ENCODE peak calls at places on chromosomes 7 and 10, in nine cellular contexts. One of them, this sample, is unnamed.

GRCh38 chr7:2474813-2475677 is 1.2 kb downstream of the GRIFIN start:
- DNase-seq in Panc1: no peak
- DNase-seq in cardiac muscle cell: no peak
- DNase-seq in Peyer's patch: no peak
- DNase-seq in right atrium auricular region: no peak
- DNase-seq in foreskin keratinocyte: no peak
- DNase-seq in Calu3: no peak
- DNase-seq in RWPE1: no peak
- DNase-seq in AG04450: no peak
- DNase-seq in this sample: no peak

GRCh38 chr10:85061401-85061800 is 733.0 kb downstream of the CCSER2 start:
- DNase-seq in Panc1: no peak
- DNase-seq in foreskin keratinocyte: no peak
- DNase-seq in cardiac muscle cell: no peak
- DNase-seq in Peyer's patch: no peak
- DNase-seq in AG04450: no peak
- DNase-seq in right atrium auricular region: no peak
- DNase-seq in RWPE1: no peak
- DNase-seq in Calu3: no peak
- DNase-seq in this sample: no peak

GRCh38 chr7:74332373-74333176 is 43.4 kb downstream of the CLIP2 start:
- DNase-seq in foreskin keratinocyte: no peak
- DNase-seq in right atrium auricular region: no peak
- DNase-seq in RWPE1: no peak
- DNase-seq in Panc1: no peak
- DNase-seq in Peyer's patch: no peak
- DNase-seq in cardiac muscle cell: no peak
- DNase-seq in AG04450: no peak
- DNase-seq in Calu3: no peak
- DNase-seq in this sample: no peak

GRCh38 chr10:89805599-89806013 is 104.2 kb downstream of the KIF20B start:
- DNase-seq in cardiac muscle cell: no peak
- DNase-seq in RWPE1: no peak
- DNase-seq in Calu3: no peak
- DNase-seq in right atrium auricular region: no peak
- DNase-seq in foreskin keratinocyte: no peak
- DNase-seq in Peyer's patch: no peak
- DNase-seq in Panc1: no peak
- DNase-seq in AG04450: no peak
- DNase-seq in this sample: no peak

GRCh38 chr7:144526912-144527610 is 123.6 kb upstream of the NOBOX start:
- DNase-seq in Panc1: no peak
- DNase-seq in Peyer's patch: no peak
- DNase-seq in foreskin keratinocyte: no peak
- DNase-seq in Calu3: no peak
- DNase-seq in cardiac muscle cell: no peak
- DNase-seq in AG04450: no peak
- DNase-seq in right atrium auricular region: no peak
- DNase-seq in RWPE1: no peak
- DNase-seq in this sample: no peak

GRCh38 chr7:99308461-99309074 is 17.1 kb upstream of the ARPC1A start:
- DNase-seq in foreskin keratinocyte: peak; percentile 80
- DNase-seq in Panc1: no peak
- DNase-seq in cardiac muscle cell: no peak
- DNase-seq in RWPE1: peak; percentile 41
- DNase-seq in Calu3: no peak
- DNase-seq in Peyer's patch: no peak
- DNase-seq in AG04450: no peak
- DNase-seq in right atrium auricular region: no peak
- DNase-seq in this sample: no peak

GRCh38 chr7:108055541-108056135 is 52.7 kb upstream of the LAMB1 start:
- DNase-seq in right atrium auricular region: no peak
- DNase-seq in Peyer's patch: no peak
- DNase-seq in RWPE1: no peak
- DNase-seq in AG04450: no peak
- DNase-seq in cardiac muscle cell: no peak
- DNase-seq in Calu3: no peak
- DNase-seq in foreskin keratinocyte: no peak
- DNase-seq in Panc1: no peak
- DNase-seq in this sample: no peak

GRCh38 chr10:521844-522243 is 167.6 kb downstream of the DIP2C start:
- DNase-seq in RWPE1: no peak
- DNase-seq in Peyer's patch: no peak
- DNase-seq in Panc1: no peak
- DNase-seq in right atrium auricular region: no peak
- DNase-seq in cardiac muscle cell: no peak
- DNase-seq in AG04450: no peak
- DNase-seq in Calu3: no peak
- DNase-seq in foreskin keratinocyte: no peak
- DNase-seq in this sample: no peak

GRCh38 chr7:34430456-34430855 is 227.6 kb upstream of the NPSR1 start:
- DNase-seq in cardiac muscle cell: peak; percentile 93
- DNase-seq in AG04450: no peak
- DNase-seq in Peyer's patch: no peak
- DNase-seq in Calu3: peak; percentile 83
- DNase-seq in Panc1: no peak
- DNase-seq in RWPE1: peak; percentile 54
- DNase-seq in foreskin keratinocyte: peak; percentile 61
- DNase-seq in right atrium auricular region: no peak
- DNase-seq in this sample: peak; percentile 2

GRCh38 chr10:91316486-91316885 is 93.7 kb upstream of the HECTD2 start:
- DNase-seq in foreskin keratinocyte: no peak
- DNase-seq in Panc1: no peak
- DNase-seq in Peyer's patch: no peak
- DNase-seq in cardiac muscle cell: peak; percentile 63
- DNase-seq in Calu3: no peak
- DNase-seq in right atrium auricular region: no peak
- DNase-seq in AG04450: no peak
- DNase-seq in RWPE1: no peak
- DNase-seq in this sample: no peak

GRCh38 chr10:15262036-15262713 is 93.7 kb upstream of the NMT2 start:
- DNase-seq in RWPE1: peak; percentile 20
- DNase-seq in Calu3: peak; percentile 35
- DNase-seq in AG04450: no peak
- DNase-seq in cardiac muscle cell: peak; percentile 57
- DNase-seq in foreskin keratinocyte: no peak
- DNase-seq in Peyer's patch: no peak
- DNase-seq in Panc1: no peak
- DNase-seq in right atrium auricular region: peak; percentile 64
- DNase-seq in this sample: no peak
- TF ChIP-seq CTCF in RWPE1: no peak
- TF ChIP-seq CTCF in Calu3: peak; percentile 34
- TF ChIP-seq CTCF in AG04450: peak; percentile 48
- TF ChIP-seq CTCF in cardiac muscle cell: peak; percentile 40
- TF ChIP-seq CTCF in foreskin keratinocyte: peak; percentile 41
- TF ChIP-seq CTCF in Peyer's patch: peak; percentile 50
- TF ChIP-seq CTCF in Panc1: peak; percentile 32
- TF ChIP-seq CTCF in right atrium auricular region: peak; percentile 60
- TF ChIP-seq CTCF in this sample: no peak

GRCh38 chr7:157358041-157358752 is 21.4 kb downstream of the DNAJB6 start:
- DNase-seq in AG04450: no peak
- DNase-seq in right atrium auricular region: no peak
- DNase-seq in foreskin keratinocyte: peak; percentile 29
- DNase-seq in RWPE1: no peak
- DNase-seq in Calu3: no peak
- DNase-seq in Panc1: no peak
- DNase-seq in Peyer's patch: no peak
- DNase-seq in cardiac muscle cell: no peak
- DNase-seq in this sample: no peak

GRCh38 chr7:157360483-157361025 is 23.8 kb downstream of the DNAJB6 start:
- DNase-seq in right atrium auricular region: no peak
- DNase-seq in RWPE1: no peak
- DNase-seq in cardiac muscle cell: no peak
- DNase-seq in Calu3: no peak
- DNase-seq in foreskin keratinocyte: no peak
- DNase-seq in Panc1: no peak
- DNase-seq in Peyer's patch: peak; percentile 25
- DNase-seq in AG04450: no peak
- DNase-seq in this sample: no peak

GRCh38 chr7:157357129-157358040 is 20.6 kb downstream of the DNAJB6 start:
- DNase-seq in right atrium auricular region: no peak
- DNase-seq in Calu3: no peak
- DNase-seq in Panc1: no peak
- DNase-seq in AG04450: no peak
- DNase-seq in Peyer's patch: no peak
- DNase-seq in cardiac muscle cell: no peak
- DNase-seq in foreskin keratinocyte: no peak
- DNase-seq in RWPE1: no peak
- DNase-seq in this sample: no peak

GRCh38 chr7:157359581-157359980 is 22.8 kb downstream of the DNAJB6 start:
- DNase-seq in foreskin keratinocyte: no peak
- DNase-seq in right atrium auricular region: no peak
- DNase-seq in cardiac muscle cell: no peak
- DNase-seq in RWPE1: no peak
- DNase-seq in AG04450: no peak
- DNase-seq in Panc1: no peak
- DNase-seq in Calu3: no peak
- DNase-seq in Peyer's patch: peak; percentile 14
- DNase-seq in this sample: no peak

DNA sequence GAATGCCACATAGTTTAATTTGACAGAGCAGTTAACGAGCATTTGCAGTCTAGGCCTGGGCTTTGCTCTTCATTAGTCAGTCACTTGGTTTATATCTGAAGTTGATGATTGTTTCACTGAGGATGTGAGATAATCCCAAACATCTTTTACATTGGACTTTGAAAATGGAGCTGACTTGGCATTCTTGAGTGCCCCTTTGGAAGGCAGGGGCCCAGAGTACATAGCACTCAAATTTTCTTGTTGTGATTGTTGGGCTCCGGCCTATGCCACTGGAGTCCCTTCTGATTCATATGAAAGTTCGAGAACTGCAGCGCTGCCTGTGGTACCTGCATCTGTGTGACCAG is 21.9 kb downstream of the DNAJB6 start:
- DNase-seq in Peyer's patch: peak; percentile 17
- DNase-seq in foreskin keratinocyte: no peak
- DNase-seq in Calu3: no peak
- DNase-seq in Panc1: no peak
- DNase-seq in right atrium auricular region: no peak
- DNase-seq in cardiac muscle cell: no peak
- DNase-seq in AG04450: no peak
- DNase-seq in RWPE1: no peak
- DNase-seq in this sample: no peak
- TF ChIP-seq CTCF in Peyer's patch: no peak
- TF ChIP-seq CTCF in foreskin keratinocyte: no peak
- TF ChIP-seq CTCF in Calu3: no peak
- TF ChIP-seq CTCF in Panc1: no peak
- TF ChIP-seq CTCF in right atrium auricular region: no peak
- TF ChIP-seq CTCF in cardiac muscle cell: no peak
- TF ChIP-seq CTCF in AG04450: no peak
- TF ChIP-seq CTCF in RWPE1: no peak
- TF ChIP-seq CTCF in this sample: no peak

GRCh38 chr7:159032310-159032709 is 112.4 kb downstream of the VIPR2 start:
- DNase-seq in cardiac muscle cell: no peak
- DNase-seq in RWPE1: no peak
- DNase-seq in right atrium auricular region: peak; percentile 60
- DNase-seq in Panc1: no peak
- DNase-seq in AG04450: no peak
- DNase-seq in Peyer's patch: peak; percentile 45
- DNase-seq in foreskin keratinocyte: no peak
- DNase-seq in Calu3: no peak
- DNase-seq in this sample: no peak

GRCh38 chr7:159028456-159029401 is 115.9 kb downstream of the VIPR2 start:
- DNase-seq in AG04450: no peak
- DNase-seq in Panc1: no peak
- DNase-seq in Calu3: no peak
- DNase-seq in cardiac muscle cell: no peak
- DNase-seq in Peyer's patch: peak; percentile 37
- DNase-seq in RWPE1: no peak
- DNase-seq in right atrium auricular region: peak; percentile 52
- DNase-seq in foreskin keratinocyte: no peak
- DNase-seq in this sample: no peak

GRCh38 chr7:159031135-159031701 is 113.4 kb downstream of the VIPR2 start:
- DNase-seq in cardiac muscle cell: peak; percentile 26
- DNase-seq in Calu3: no peak
- DNase-seq in right atrium auricular region: peak; percentile 63
- DNase-seq in Peyer's patch: peak; percentile 45
- DNase-seq in AG04450: no peak
- DNase-seq in Panc1: no peak
- DNase-seq in foreskin keratinocyte: no peak
- DNase-seq in RWPE1: no peak
- DNase-seq in this sample: peak; percentile 31

GRCh38 chr7:159031750-159032149 is 112.9 kb downstream of the VIPR2 start:
- DNase-seq in Calu3: no peak
- DNase-seq in Panc1: no peak
- DNase-seq in Peyer's patch: peak; percentile 30
- DNase-seq in cardiac muscle cell: no peak
- DNase-seq in right atrium auricular region: no peak
- DNase-seq in AG04450: no peak
- DNase-seq in RWPE1: no peak
- DNase-seq in foreskin keratinocyte: no peak
- DNase-seq in this sample: no peak

GRCh38 chr7:159030490-159031134 is 114.1 kb downstream of the VIPR2 start:
- DNase-seq in foreskin keratinocyte: no peak
- DNase-seq in Panc1: no peak
- DNase-seq in Peyer's patch: peak; percentile 59
- DNase-seq in AG04450: no peak
- DNase-seq in RWPE1: peak; percentile 4
- DNase-seq in right atrium auricular region: peak; percentile 70
- DNase-seq in cardiac muscle cell: peak; percentile 34
- DNase-seq in Calu3: peak; percentile 80
- DNase-seq in this sample: peak; percentile 61
- TF ChIP-seq CTCF in foreskin keratinocyte: no peak
- TF ChIP-seq CTCF in Panc1: no peak
- TF ChIP-seq CTCF in Peyer's patch: peak; percentile 33
- TF ChIP-seq CTCF in AG04450: no peak
- TF ChIP-seq CTCF in RWPE1: no peak
- TF ChIP-seq CTCF in right atrium auricular region: peak; percentile 60
- TF ChIP-seq CTCF in cardiac muscle cell: peak; percentile 27
- TF ChIP-seq CTCF in Calu3: peak; percentile 19
- TF ChIP-seq CTCF in this sample: peak; percentile 62

GRCh38 chr7:41696323-41696916 is 6.5 kb downstream of the INHBA start:
- DNase-seq in right atrium auricular region: peak; percentile 85
- DNase-seq in foreskin keratinocyte: peak; percentile 81
- DNase-seq in Peyer's patch: peak; percentile 83
- DNase-seq in Panc1: no peak
- DNase-seq in Calu3: peak; percentile 86
- DNase-seq in cardiac muscle cell: peak; percentile 90
- DNase-seq in AG04450: peak; percentile 76
- DNase-seq in RWPE1: peak; percentile 59
- DNase-seq in this sample: peak; percentile 67

GRCh38 chr7:41691286-41691966 is 11.5 kb downstream of the INHBA start:
- DNase-seq in Panc1: no peak
- DNase-seq in Peyer's patch: no peak
- DNase-seq in right atrium auricular region: no peak
- DNase-seq in AG04450: no peak
- DNase-seq in cardiac muscle cell: no peak
- DNase-seq in RWPE1: no peak
- DNase-seq in foreskin keratinocyte: peak; percentile 37
- DNase-seq in Calu3: no peak
- DNase-seq in this sample: no peak

GRCh38 chr7:41694490-41694889 is 8.4 kb downstream of the INHBA start:
- DNase-seq in foreskin keratinocyte: peak; percentile 30
- DNase-seq in right atrium auricular region: no peak
- DNase-seq in Calu3: no peak
- DNase-seq in Panc1: no peak
- DNase-seq in Peyer's patch: no peak
- DNase-seq in RWPE1: no peak
- DNase-seq in AG04450: no peak
- DNase-seq in cardiac muscle cell: no peak
- DNase-seq in this sample: no peak

GRCh38 chr7:41695661-41696322 is 7.1 kb downstream of the INHBA start:
- DNase-seq in Calu3: no peak
- DNase-seq in foreskin keratinocyte: peak; percentile 13
- DNase-seq in cardiac muscle cell: peak; percentile 86
- DNase-seq in AG04450: peak; percentile 72
- DNase-seq in right atrium auricular region: no peak
- DNase-seq in Peyer's patch: no peak
- DNase-seq in RWPE1: no peak
- DNase-seq in Panc1: no peak
- DNase-seq in this sample: no peak

GRCh38 chr7:41693150-41693997 is 9.5 kb downstream of the INHBA start:
- DNase-seq in Panc1: no peak
- DNase-seq in cardiac muscle cell: peak; percentile 74
- DNase-seq in right atrium auricular region: no peak
- DNase-seq in RWPE1: no peak
- DNase-seq in foreskin keratinocyte: peak; percentile 53
- DNase-seq in AG04450: no peak
- DNase-seq in Peyer's patch: no peak
- DNase-seq in Calu3: no peak
- DNase-seq in this sample: no peak
- TF ChIP-seq CTCF in Panc1: peak; percentile 56
- TF ChIP-seq CTCF in cardiac muscle cell: peak; percentile 47
- TF ChIP-seq CTCF in right atrium auricular region: peak; percentile 39
- TF ChIP-seq CTCF in RWPE1: no peak
- TF ChIP-seq CTCF in foreskin keratinocyte: peak; percentile 53
- TF ChIP-seq CTCF in AG04450: peak; percentile 63
- TF ChIP-seq CTCF in Peyer's patch: peak; percentile 29
- TF ChIP-seq CTCF in Calu3: peak; percentile 64
- TF ChIP-seq CTCF in this sample: peak; percentile 66

This sample was measured in neural crest cell.